ENCODE peak calls at places on chromosomes 5 and 9, in seven cellular contexts. R is ovary, P is spleen, X is lower leg skin, T is heart left ventricle, N is K562, J is gastrocnemius medialis. F is an unnamed sample.

GRCh38 chr5:62029303-62029702 is 276.7 kb upstream of the KIF2A start:
- DNase-seq in R (no peak), P (no peak), X (no peak), T (no peak), N (no peak), J (no peak), F (no peak)

GRCh38 chr5:35859101-35859661 is 2.5 kb downstream of the IL7R start:
- DNase-seq in R (no peak), P (no peak), X (no peak), T (no peak), N (no peak), J (no peak), F (no peak)

GRCh38 chr9:2411459-2412215 is 209.9 kb upstream of the VLDLR start:
- DNase-seq in R (no peak), P (no peak), X (no peak), T (no peak), N (no peak), J (no peak), F (no peak)

GRCh38 chr9:33765411-33765810 is 29.9 kb upstream of the PRSS3 start:
- DNase-seq in R (no peak), P (no peak), X (no peak), T (no peak), N (no peak), J (no peak), F (no peak)

GRCh38 chr5:115296130-115296997 is at the start of gene CCDC112:
- DNase-seq in R (peak), P (peak), X (peak), T (peak), N (peak), J (peak), F (peak)

GRCh38 chr9:114462791-114463190 is 42.5 kb downstream of the WHRN start:
- DNase-seq in R (no peak), P (no peak), X (no peak), T (no peak), N (no peak), J (no peak), F (no peak)

GRCh38 chr5:111596705-111597104 is 84.4 kb upstream of the STARD4 start:
- DNase-seq in R (no peak), P (no peak), X (no peak), T (no peak), N (no peak), J (no peak), F (no peak)

GRCh38 chr5:148820778-148821395 is 5.5 kb upstream of the ADRB2 start:
- DNase-seq in R (no peak), P (no peak), X (no peak), T (no peak), N (no peak), J (no peak), F (no peak)

GRCh38 chr9:79559501-79560181 is 12.1 kb upstream of the TLE4 start:
- DNase-seq in R (no peak), P (no peak), X (no peak), T (no peak), N (no peak), J (no peak), F (no peak)

GRCh38 chr5:107875834-107876233 is 205.1 kb upstream of the EFNA5 start:
- DNase-seq in R (no peak), P (no peak), X (no peak), T (no peak), N (no peak), J (no peak), F (peak)

GRCh38 chr5:149931992-149932436 is 12.6 kb downstream of the PDE6A start:
- DNase-seq in R (no peak), P (no peak), X (no peak), T (no peak), N (no peak), J (no peak), F (no peak)

GRCh38 chr9:118940477-118940876 is 428.8 kb downstream of the BRINP1 start:
- DNase-seq in R (no peak), P (no peak), X (no peak), T (no peak), N (no peak), J (no peak), F (no peak)

GRCh38 chr5:102758576-102758975 is 3.5 kb downstream of the PAM start:
- DNase-seq in R (no peak), P (no peak), X (no peak), T (no peak), N (no peak), J (no peak), F (no peak)

GRCh38 chr9:86563350-86563749 is 209.1 kb upstream of the TUT7 start:
- DNase-seq in R (no peak), P (no peak), X (no peak), T (no peak), N (no peak), J (no peak), F (no peak)

GRCh38 chr9:116190997-116191396 is 37.4 kb downstream of the PAPPA start:
- DNase-seq in R (no peak), P (no peak), X (no peak), T (no peak), N (no peak), J (no peak), F (peak)

GRCh38 chr5:178590141-178590923 is at the start of gene COL23A1:
- DNase-seq in R (no peak), P (peak), X (peak), T (peak), N (peak), J (peak), F (no peak)
- TF ChIP-seq POLR2A in R (no peak), P (no peak), X (no peak), T (no peak), N (no peak), J (peak), F (no peak)

GRCh38 chr5:74641014-74641777 is 668 bp upstream of the ENC1 start:
- DNase-seq in R (peak), P (peak), X (peak), T (peak), N (peak), J (peak), F (peak)
- TF ChIP-seq POLR2A in R (no peak), P (no peak), X (no peak), T (no peak), N (no peak), J (peak), F (peak)

GRCh38 chr9:129497837-129498450 is 123.0 kb downstream of the C9orf50 start:
- DNase-seq in R (peak), P (no peak), X (no peak), T (no peak), N (no peak), J (no peak), F (no peak)

GRCh38 chr9:129496187-129497063 is 124.5 kb downstream of the C9orf50 start:
- DNase-seq in R (peak), P (peak), X (peak), T (peak), N (peak), J (peak), F (no peak)

GRCh38 chr9:129498451-129499376 is 122.2 kb downstream of the C9orf50 start:
- DNase-seq in R (peak), P (no peak), X (no peak), T (no peak), N (no peak), J (no peak), F (no peak)

GRCh38 chr9:129495422-129496186 is 125.3 kb downstream of the C9orf50 start:
- DNase-seq in R (peak), P (peak), X (peak), T (peak), N (peak), J (peak), F (peak)

DNA sequence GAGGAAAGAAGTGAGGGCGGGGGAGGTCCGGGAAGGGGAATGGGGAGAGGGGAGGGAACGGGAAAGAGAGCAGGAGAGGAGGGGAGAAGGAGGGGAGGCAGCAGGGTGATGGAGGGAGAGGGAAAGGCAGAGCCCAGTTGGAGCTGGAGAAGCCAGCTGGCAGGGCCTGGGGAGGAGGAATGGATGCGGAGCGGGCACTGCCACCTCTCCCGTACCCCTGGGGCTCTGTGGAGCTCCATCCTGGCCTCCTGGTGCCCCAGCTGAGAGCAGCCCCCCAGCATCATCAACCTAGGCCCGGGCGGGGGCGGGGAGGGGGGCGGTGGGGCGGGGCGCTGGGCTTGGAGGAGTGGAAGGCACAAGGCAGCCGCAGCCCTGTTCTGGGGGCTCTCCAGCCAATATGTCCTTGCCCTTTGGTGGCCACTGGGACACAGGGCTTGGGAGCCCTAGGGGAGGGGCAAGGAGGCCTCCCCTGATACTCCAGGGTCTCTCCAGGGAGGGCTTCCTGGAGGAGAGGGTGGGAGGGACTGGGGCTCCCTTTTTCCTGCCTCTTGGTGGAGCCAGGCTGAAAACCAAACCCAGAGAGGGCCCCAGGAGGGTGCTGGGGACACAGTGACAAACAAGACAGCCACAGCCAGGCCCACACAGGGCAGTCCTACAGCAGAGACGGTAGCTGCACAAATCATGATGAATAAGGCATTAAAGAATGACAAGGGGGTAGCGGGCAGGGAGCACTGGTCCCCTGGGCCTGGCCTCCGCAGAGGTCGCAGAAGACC is 123.7 kb downstream of the C9orf50 start:
- DNase-seq in R (peak), P (no peak), X (no peak), T (no peak), N (peak), J (no peak), F (no peak)
- TF ChIP-seq POLR2A in R (no peak), P (no peak), X (no peak), T (no peak), N (no peak), J (no peak), F (no peak)

GRCh38 chr5:93577807-93578178 is 3.2 kb downstream of the NR2F1-AS1 start:
- DNase-seq in R (no peak), P (no peak), X (no peak), T (no peak), N (no peak), J (no peak), F (no peak)

GRCh38 chr5:93580387-93581100 is 475 bp downstream of the NR2F1-AS1 start:
- DNase-seq in R (peak), P (no peak), X (peak), T (no peak), N (no peak), J (no peak), F (no peak)

GRCh38 chr5:93578179-93578812 is 2.7 kb downstream of the NR2F1-AS1 start:
- DNase-seq in R (no peak), P (no peak), X (no peak), T (no peak), N (no peak), J (no peak), F (no peak)

GRCh38 chr5:93579561-93580386 is 1.2 kb downstream of the NR2F1-AS1 start:
- DNase-seq in R (peak), P (peak), X (peak), T (no peak), N (no peak), J (no peak), F (no peak)

DNA sequence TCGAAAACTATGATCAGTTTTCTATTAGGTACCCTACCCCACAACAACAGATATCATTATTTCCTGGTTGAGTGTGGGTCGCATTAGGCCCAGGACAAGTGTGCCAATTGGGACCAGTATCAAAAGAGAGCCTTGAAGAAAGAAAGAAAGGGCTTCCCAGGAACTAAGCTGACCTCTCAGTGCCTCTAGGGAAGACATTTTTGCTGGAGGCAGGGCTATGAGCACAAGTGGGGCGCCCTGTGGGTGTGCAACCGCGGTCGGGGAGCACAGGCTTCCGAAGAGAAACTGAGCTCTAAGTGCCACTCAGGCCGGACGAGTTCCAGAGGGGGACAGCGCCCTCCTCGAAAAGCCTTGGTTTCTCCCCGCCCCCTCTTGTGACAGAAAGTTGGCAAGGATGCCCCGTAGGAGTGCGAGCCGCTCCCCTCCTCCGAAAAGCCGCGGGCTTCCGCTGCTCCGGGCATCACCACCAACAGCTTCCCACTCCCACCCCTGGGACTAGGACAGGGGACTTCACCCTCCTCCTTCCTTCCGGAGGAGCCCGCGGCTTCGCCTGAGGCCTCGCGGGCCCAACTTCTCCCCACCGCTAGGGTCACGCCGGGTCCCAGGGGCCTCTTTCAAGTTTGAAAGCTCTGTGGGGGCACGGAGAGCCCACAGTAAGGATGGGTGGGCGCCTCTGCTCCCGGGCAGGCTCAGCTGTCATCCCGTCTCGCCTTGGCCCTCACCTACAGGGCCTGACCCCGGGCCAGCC is 2.0 kb downstream of the NR2F1-AS1 start:
- DNase-seq in R (peak), P (no peak), X (peak), T (no peak), N (no peak), J (no peak), F (no peak)
- TF ChIP-seq POLR2A in R (peak), P (no peak), X (no peak), T (no peak), N (no peak), J (no peak), F (no peak)

F was measured in H54.